ENCODE peak calls at places on chromosomes 13 and 19, in eight cellular contexts. W is colonic mucosa, O is HL-60, R is cardiac fibroblast, G is stomach, T is fibroblast of lung, Y is neural crest cell, A is HepG2. Q is an unnamed sample.

GRCh38 chr13:100594255-100594654 is 5.7 kb upstream of the GGACT start:
- DNase-seq in R (no peak), G (no peak), W (no peak), T (no peak), A (no peak), O (no peak), Y (no peak), Q (no peak)

GRCh38 chr13:51687928-51688714 is 103.9 kb downstream of the WDFY2 start:
- DNase-seq in T (no peak), G (no peak), A (peak), Y (no peak), O (no peak), R (no peak), W (no peak), Q (no peak)

GRCh38 chr19:1624458-1624857 is 19.2 kb upstream of the UQCR11 start:
- DNase-seq in Y (peak), A (peak), W (peak), T (peak), G (peak), O (no peak), R (peak), Q (peak)

GRCh38 chr19:8611391-8611883 is 922 bp upstream of the ADAMTS10 start:
- DNase-seq in O (no peak), Y (no peak), R (peak), A (no peak), T (peak), G (no peak), W (peak), Q (no peak)

GRCh38 chr19:35088514-35088913 is 27.1 kb upstream of the FXYD3 start:
- DNase-seq in G (no peak), R (peak), T (peak), A (no peak), O (no peak), W (no peak), Y (no peak), Q (no peak)

GRCh38 chr13:25468330-25469178 is 96.8 kb downstream of the ATP8A2 start:
- DNase-seq in A (no peak), W (no peak), Y (peak), G (no peak), O (no peak), R (no peak), T (peak), Q (no peak)

GRCh38 chr13:41915096-41915495 is 45.8 kb downstream of the VWA8 start:
- DNase-seq in G (no peak), O (no peak), Y (no peak), T (no peak), R (no peak), A (no peak), W (no peak), Q (no peak)

GRCh38 chr13:27120811-27121210 is 50.8 kb downstream of the USP12 start:
- DNase-seq in W (no peak), G (no peak), R (no peak), A (no peak), O (no peak), T (peak), Y (no peak), Q (no peak)

GRCh38 chr13:44231786-44232516 is 141.7 kb upstream of the SERP2 start:
- DNase-seq in W (peak), Y (no peak), T (peak), A (peak), O (no peak), G (peak), R (peak), Q (no peak)

GRCh38 chr13:87035538-87035937 is 635.6 kb upstream of the SLITRK5 start:
- DNase-seq in R (no peak), T (no peak), O (no peak), Y (no peak), G (no peak), A (no peak), W (no peak), Q (no peak)
- TF ChIP-seq CTCF in R (no peak), T (no peak), O (no peak), Y (no peak), G (no peak), A (no peak), W (no peak), Q (no peak)

DNA sequence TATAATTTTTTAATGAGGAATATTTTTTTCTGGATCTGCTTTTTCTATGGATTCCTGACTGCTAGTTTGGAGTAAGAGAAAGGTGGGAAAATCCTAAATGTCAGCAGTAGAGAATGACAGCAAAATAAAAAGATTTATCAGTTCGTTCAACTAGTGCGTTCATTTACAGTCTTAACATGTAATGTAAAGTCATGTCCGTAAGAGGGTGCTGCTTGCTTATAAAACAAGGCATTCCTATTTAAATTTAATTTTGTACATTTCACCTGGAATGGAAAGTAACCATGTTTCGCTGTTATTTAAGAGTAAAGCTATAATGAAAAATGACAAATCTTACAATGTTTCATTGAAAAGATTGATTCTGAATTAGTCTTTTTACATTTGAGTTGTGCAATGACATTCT is 76.6 kb downstream of the ZMYM2 start:
- DNase-seq in A (no peak), R (peak), G (no peak), W (no peak), O (no peak), T (peak), Y (no peak), Q (no peak)
- TF ChIP-seq CTCF in A (peak), R (peak), G (no peak), W (no peak), O (no peak), T (no peak), Y (peak), Q (no peak)

DNA sequence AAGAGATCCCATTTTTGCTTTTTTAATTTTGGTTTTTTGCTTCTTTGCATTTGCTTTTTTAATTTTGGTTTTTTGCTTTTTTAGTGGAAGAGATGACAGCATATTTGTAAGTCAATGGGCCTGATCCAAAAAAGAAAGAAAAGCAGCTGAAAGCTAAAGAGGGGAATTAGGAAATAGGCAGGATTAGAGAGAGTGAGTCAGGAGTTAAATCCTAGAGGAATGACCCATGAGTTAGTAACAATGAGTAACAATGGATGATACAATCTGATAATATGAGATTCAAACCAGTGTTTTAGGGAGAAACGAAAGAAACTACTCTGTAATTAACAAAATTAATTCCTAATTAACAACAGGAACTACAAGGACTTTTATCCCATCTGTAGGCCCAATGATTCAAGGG is 111.2 kb upstream of the SGCG start:
- DNase-seq in G (no peak), R (peak), Y (no peak), O (no peak), W (no peak), T (peak), A (no peak), Q (no peak)
- TF ChIP-seq CTCF in G (no peak), R (no peak), Y (no peak), O (no peak), W (no peak), T (no peak), A (no peak), Q (no peak)

GRCh38 chr19:608155-609000 is 18.7 kb downstream of the HCN2 start:
- DNase-seq in T (no peak), A (no peak), G (no peak), Y (no peak), O (no peak), W (no peak), R (no peak), Q (no peak)

GRCh38 chr19:610071-610800 is 20.6 kb downstream of the HCN2 start:
- DNase-seq in R (no peak), G (peak), O (no peak), A (no peak), W (no peak), Y (no peak), T (no peak), Q (no peak)

GRCh38 chr19:609001-609340 is 19.3 kb downstream of the HCN2 start:
- DNase-seq in W (no peak), G (peak), R (no peak), T (no peak), O (no peak), Y (no peak), A (no peak), Q (no peak)

GRCh38 chr19:604355-604754 is 14.7 kb downstream of the HCN2 start:
- DNase-seq in A (no peak), T (no peak), O (no peak), G (no peak), Y (no peak), W (peak), R (no peak), Q (no peak)

DNA sequence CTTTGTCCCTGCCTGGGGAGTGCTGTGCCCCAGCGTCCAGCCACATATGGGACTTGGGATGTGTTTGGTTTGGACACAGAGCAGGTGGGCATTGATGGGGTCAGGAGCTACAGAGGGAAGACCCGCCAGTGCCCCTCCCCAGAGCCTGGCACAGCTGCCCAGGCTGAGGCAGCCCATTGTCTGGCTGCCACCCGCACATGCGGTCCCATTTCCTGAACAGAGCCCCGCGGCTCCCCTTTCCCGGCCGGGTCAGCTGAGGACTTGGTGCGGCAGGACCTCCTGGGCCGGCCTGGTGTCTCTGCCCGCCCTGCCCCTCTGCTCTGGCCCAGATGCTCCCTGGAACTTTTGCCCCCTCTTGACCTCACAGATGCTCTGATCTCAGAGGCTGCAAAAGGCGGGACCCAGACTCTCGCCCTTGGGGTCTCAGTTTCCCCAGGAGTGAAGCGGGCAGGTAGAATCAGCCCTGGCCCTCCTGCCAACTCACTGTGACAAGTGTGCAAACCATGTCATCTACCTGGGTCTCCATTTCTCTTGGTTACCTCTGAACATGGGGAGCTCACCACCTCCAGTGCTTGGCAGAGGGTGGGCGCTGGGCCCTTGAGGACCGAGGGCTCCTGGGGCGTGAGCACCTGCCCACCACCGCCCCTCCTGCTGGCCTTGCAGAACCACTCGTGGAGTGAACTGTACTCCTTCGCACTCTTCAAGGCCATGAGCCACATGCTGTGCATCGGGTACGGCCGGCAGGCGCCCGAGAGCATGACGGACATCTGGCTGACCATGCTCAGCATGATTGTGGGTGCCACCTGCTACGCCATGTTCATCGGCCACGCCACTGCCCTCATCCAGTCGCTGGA is 17.8 kb downstream of the HCN2 start:
- DNase-seq in Y (no peak), O (no peak), T (no peak), R (no peak), W (no peak), A (no peak), G (no peak), Q (no peak)
- TF ChIP-seq CTCF in Y (no peak), O (no peak), T (no peak), R (no peak), W (no peak), A (no peak), G (no peak), Q (no peak)

GRCh38 chr19:52398091-52398461 is 427 bp downstream of the ZNF528 start:
- DNase-seq in T (peak), O (peak), R (peak), Y (no peak), W (peak), A (peak), G (no peak), Q (no peak)
- TF ChIP-seq CTCF in T (peak), O (no peak), R (peak), Y (no peak), W (no peak), A (no peak), G (no peak), Q (no peak)

GRCh38 chr13:31912641-31913401 is 118.8 kb upstream of the FRY start:
- DNase-seq in O (no peak), Y (no peak), R (no peak), W (no peak), G (no peak), A (no peak), T (no peak), Q (no peak)

GRCh38 chr13:31914843-31915242 is 116.7 kb upstream of the FRY start:
- DNase-seq in R (no peak), Y (no peak), A (no peak), T (no peak), O (no peak), G (no peak), W (no peak), Q (no peak)

GRCh38 chr13:31909889-31910551 is 121.6 kb upstream of the FRY start:
- DNase-seq in R (peak), T (peak), W (peak), O (no peak), G (peak), Y (peak), A (peak), Q (no peak)

GRCh38 chr13:31910633-31911032 is 120.9 kb upstream of the FRY start:
- DNase-seq in O (no peak), W (no peak), Y (no peak), R (no peak), A (no peak), G (no peak), T (no peak), Q (no peak)

DNA sequence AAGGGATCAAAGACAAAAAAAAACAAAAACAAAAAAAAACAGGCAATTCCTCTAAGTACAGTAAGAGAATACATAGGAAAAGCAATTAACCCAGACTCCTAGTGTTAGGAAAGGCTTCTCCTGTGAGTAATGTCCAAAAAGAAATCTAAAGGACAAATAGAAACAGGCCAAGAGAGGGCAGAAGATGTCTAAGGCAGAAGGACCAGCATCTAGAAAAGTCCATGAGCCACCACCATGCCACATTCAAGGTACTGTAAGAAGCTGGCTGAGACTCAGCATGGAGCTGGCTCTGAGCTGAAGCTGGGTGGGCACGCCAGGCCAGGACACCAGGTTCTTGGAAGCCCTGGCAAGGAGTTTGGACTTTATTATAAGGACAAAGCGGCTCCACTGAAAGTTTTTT is 118.1 kb upstream of the FRY start:
- DNase-seq in T (no peak), Y (no peak), R (peak), W (no peak), G (no peak), A (no peak), O (no peak), Q (no peak)
- TF ChIP-seq CTCF in T (no peak), Y (no peak), R (peak), W (no peak), G (peak), A (peak), O (no peak), Q (no peak)

DNA sequence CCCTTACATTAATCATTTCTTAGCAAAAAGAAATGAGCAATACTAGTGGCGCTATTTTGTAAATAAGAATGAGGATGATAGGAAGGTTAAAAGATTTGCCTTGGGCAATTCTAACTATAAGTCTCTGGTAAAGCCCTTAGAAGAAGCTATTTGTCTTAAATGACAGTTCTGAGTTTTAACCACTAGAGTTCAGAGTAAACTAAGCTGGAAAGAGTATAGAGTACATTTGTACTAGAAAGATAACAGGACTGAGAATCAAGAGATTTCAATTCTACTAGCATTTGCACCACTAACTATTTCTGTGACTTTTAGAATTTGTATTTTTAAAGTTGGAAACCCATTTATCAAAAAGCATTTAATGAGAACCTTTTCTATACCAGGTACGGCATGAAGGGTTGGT is 750.3 kb downstream of the OLFM4 start:
- DNase-seq in T (no peak), R (no peak), Y (no peak), O (no peak), G (no peak), W (no peak), A (no peak), Q (no peak)
- TF ChIP-seq CTCF in T (no peak), R (no peak), Y (peak), O (no peak), G (no peak), W (no peak), A (no peak), Q (no peak)

GRCh38 chr13:23350009-23350408 is 83.5 kb downstream of the SACS start:
- DNase-seq in Y (no peak), W (no peak), R (no peak), O (no peak), T (peak), A (no peak), G (no peak), Q (no peak)

GRCh38 chr13:23347601-23348000 is 85.9 kb downstream of the SACS start:
- DNase-seq in Y (no peak), W (no peak), G (no peak), O (no peak), T (no peak), A (no peak), R (no peak), Q (no peak)

GRCh38 chr13:23348270-23349126 is 85.0 kb downstream of the SACS start:
- DNase-seq in O (no peak), T (no peak), G (no peak), A (no peak), W (no peak), R (peak), Y (no peak), Q (no peak)

GRCh38 chr13:23352161-23352560 is 81.3 kb downstream of the SACS start:
- DNase-seq in A (no peak), Y (no peak), T (no peak), G (no peak), R (no peak), W (no peak), O (no peak), Q (no peak)

GRCh38 chr13:23349127-23349897 is 84.2 kb downstream of the SACS start:
- DNase-seq in O (no peak), Y (no peak), T (no peak), R (peak), W (no peak), A (no peak), G (no peak), Q (no peak)
- TF ChIP-seq CTCF in O (no peak), Y (no peak), T (no peak), R (no peak), W (no peak), A (no peak), G (no peak), Q (no peak)

GRCh38 chr19:27794444-27795042 is 1418.4 kb downstream of the UQCRFS1 start:
- DNase-seq in R (peak), O (peak), T (peak), Y (no peak), G (no peak), W (no peak), A (peak), Q (no peak)

GRCh38 chr19:27795369-27795768 is 1417.6 kb downstream of the UQCRFS1 start:
- DNase-seq in T (no peak), A (no peak), O (no peak), Y (no peak), G (no peak), W (no peak), R (no peak), Q (no peak)

GRCh38 chr19:27792576-27793127 is 1420.3 kb downstream of the UQCRFS1 start:
- DNase-seq in R (no peak), A (no peak), O (no peak), G (no peak), Y (no peak), T (no peak), W (no peak), Q (no peak)

GRCh38 chr19:27793128-27793643 is 1419.8 kb downstream of the UQCRFS1 start:
- DNase-seq in Y (no peak), W (peak), R (peak), T (peak), A (peak), O (peak), G (peak), Q (no peak)

DNA sequence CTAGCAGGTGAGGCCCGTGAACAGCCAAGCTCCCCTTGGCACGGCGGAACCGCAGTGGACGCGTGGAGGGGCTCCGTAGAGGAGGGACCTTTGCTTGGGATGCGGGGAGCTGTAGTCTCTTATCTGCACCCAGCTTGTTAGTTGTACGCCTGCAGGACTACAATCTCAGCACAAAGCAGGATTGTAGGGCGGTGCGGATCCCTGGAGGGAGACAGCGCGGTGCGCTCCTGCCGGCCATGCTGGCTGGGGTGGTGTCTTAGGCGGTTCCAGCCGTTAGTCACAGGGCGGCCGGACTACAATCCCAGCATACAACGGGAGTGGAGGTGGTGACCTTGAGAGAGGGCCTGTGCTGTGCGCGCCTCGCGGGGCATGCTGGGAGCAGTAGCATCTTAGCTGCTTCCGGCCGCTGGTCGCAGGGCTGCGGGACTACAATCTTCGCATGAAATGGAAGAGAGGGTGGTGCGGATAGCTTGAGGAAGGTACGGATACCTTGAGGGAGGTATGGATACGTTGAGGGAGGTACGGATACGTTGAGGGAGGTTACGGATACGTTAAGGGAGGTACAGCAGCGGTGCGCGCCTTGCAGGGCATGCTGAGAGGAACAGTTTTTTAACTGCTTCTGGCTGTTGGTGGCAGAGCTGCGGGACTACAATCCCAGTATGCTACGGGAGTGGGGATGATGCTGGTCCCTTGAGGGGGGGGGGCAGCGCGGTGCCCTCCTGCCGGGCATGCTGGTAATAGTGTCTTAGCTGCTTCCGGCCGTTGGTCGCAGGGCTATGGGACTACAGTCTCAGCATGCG is 1419.1 kb downstream of the UQCRFS1 start:
- DNase-seq in A (peak), W (peak), R (peak), T (peak), Y (peak), O (peak), G (peak), Q (peak)
- TF ChIP-seq CTCF in A (no peak), W (no peak), R (no peak), T (no peak), Y (no peak), O (no peak), G (no peak), Q (no peak)